ENCODE peak calls at places on chromosomes 6 and 20, in eight cellular contexts. C, W, I, Z, K, V, D and R are unnamed samples.

GRCh38 chr20:19757487-19757972 is 528 bp upstream of the RIN2 start:
- DNase-seq in K (peak; percentile 79), D (peak; percentile 91), C (peak; percentile 97), W (peak; percentile 70), V (peak; percentile 81), I (no peak), Z (peak; percentile 27), R (peak; percentile 81)

GRCh38 chr6:99739526-99739925 is 132.9 kb downstream of the PRDM13 start:
- DNase-seq in I (no peak), W (no peak), D (no peak), K (no peak), V (no peak), C (no peak), Z (no peak), R (no peak)

GRCh38 chr6:70241031-70241430 is 61.9 kb downstream of the COL9A1 start:
- DNase-seq in W (no peak), D (no peak), I (no peak), Z (no peak), C (no peak), K (no peak), V (no peak), R (no peak)

GRCh38 chr20:51573576-51574243 is 31.2 kb upstream of the NFATC2 start:
- DNase-seq in D (no peak), W (no peak), C (no peak), Z (no peak), K (peak; percentile 76), I (no peak), V (no peak), R (no peak)

GRCh38 chr20:5844063-5844681 is 94.0 kb downstream of the SHLD1 start:
- DNase-seq in W (peak; percentile 28), Z (no peak), D (no peak), V (no peak), K (no peak), I (peak; percentile 79), C (no peak), R (no peak)

GRCh38 chr6:41917528-41917927 is 3.4 kb downstream of the MED20 start:
- DNase-seq in V (no peak), C (no peak), I (no peak), D (no peak), K (peak; percentile 94), Z (no peak), W (peak; percentile 96), R (no peak)

GRCh38 chr6:24766685-24767462 is 7.9 kb upstream of the GMNN start:
- DNase-seq in Z (peak; percentile 53), I (no peak), V (no peak), D (no peak), C (no peak), K (peak; percentile 69), W (peak; percentile 49), R (no peak)

GRCh38 chr6:110853754-110854477 is 20.7 kb upstream of the AMD1 start:
- DNase-seq in C (no peak), I (no peak), Z (no peak), W (no peak), D (no peak), V (no peak), K (no peak), R (no peak)

GRCh38 chr6:145209312-145209711 is 526.0 kb downstream of the EPM2A start:
- DNase-seq in K (no peak), I (no peak), C (no peak), D (no peak), V (no peak), Z (no peak), W (no peak), R (no peak)

GRCh38 chr20:47809561-47809960 is 24.3 kb upstream of the SULF2 start:
- DNase-seq in C (no peak), K (no peak), D (no peak), I (peak; percentile 83), W (no peak), V (no peak), Z (no peak), R (no peak)

GRCh38 chr6:27081931-27082330 is 165.6 kb upstream of the PRSS16 start:
- DNase-seq in D (no peak), I (no peak), Z (no peak), V (no peak), C (no peak), K (no peak), W (no peak), R (no peak)

GRCh38 chr6:14762077-14762476 is 483.8 kb upstream of the JARID2 start:
- DNase-seq in Z (no peak), W (no peak), K (no peak), I (no peak), C (peak; percentile 31), V (no peak), D (no peak), R (no peak)

GRCh38 chr6:121437861-121438651 is 2.6 kb downstream of the GJA1 start:
- DNase-seq in C (no peak), K (peak; percentile 65), D (no peak), I (no peak), W (peak; percentile 52), Z (no peak), V (peak; percentile 20), R (no peak)

GRCh38 chr6:633611-634010 is 23.3 kb downstream of the HUS1B start:
- DNase-seq in Z (no peak), D (no peak), W (no peak), K (no peak), C (no peak), I (no peak), V (no peak), R (no peak)

GRCh38 chr20:61884571-61885389 is 180.9 kb downstream of the TAF4 start:
- DNase-seq in W (no peak), V (no peak), K (no peak), C (no peak), Z (no peak), I (no peak), D (no peak), R (no peak)

GRCh38 chr6:164097557-164098398 is 683.3 kb downstream of the QKI start:
- DNase-seq in Z (no peak), D (no peak), V (no peak), C (no peak), K (peak; percentile 55), I (no peak), W (peak; percentile 7), R (peak; percentile 52)

DNA sequence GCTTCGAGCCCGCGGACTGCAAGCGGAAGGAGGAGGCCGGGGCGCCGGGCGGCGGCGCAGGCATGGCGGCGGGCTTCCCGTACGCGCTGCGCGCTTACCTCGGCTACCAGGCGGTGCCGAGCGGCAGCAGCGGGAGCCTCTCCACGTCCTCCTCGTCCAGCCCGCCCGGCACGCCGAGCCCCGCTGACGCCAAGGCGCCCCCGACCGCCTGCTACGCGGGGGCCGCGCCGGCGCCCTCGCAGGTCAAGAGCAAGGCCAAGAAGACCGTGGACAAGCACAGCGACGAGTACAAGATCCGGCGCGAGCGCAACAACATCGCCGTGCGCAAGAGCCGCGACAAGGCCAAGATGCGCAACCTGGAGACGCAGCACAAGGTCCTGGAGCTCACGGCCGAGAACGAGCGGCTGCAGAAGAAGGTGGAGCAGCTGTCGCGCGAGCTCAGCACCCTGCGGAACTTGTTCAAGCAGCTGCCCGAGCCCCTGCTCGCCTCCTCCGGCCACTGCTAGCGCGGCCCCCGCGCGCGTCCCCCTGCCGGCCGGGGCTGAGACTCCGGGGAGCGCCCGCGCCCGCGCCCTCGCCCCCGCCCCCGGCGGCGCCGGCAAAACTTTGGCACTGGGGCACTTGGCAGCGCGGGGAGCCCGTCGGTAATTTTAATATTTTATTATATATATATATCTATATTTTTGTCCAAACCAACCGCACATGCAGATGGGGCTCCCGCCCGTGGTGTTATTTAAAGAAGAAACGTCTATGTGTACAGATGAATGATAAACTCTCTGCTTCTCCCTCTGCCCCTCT is 1.1 kb downstream of the CEBPB start:
- DNase-seq in C (peak; percentile 89), W (peak; percentile 28), D (peak; percentile 80), I (peak; percentile 77), V (peak; percentile 75), Z (peak; percentile 67), K (peak; percentile 44), R (peak; percentile 70)
- TF ChIP-seq CTCF in C (no peak), W (peak; percentile 25), D (peak; percentile 30), I (peak; percentile 30), V (no peak), Z (peak; percentile 22), K (peak; percentile 17), R (peak; percentile 61)

GRCh38 chr6:37785688-37786270 is 33.7 kb upstream of the ZFAND3 start:
- DNase-seq in W (no peak), D (no peak), I (no peak), V (no peak), C (no peak), K (no peak), Z (no peak), R (no peak)
- TF ChIP-seq CTCF in W (no peak), D (no peak), I (no peak), V (no peak), C (no peak), K (no peak), Z (no peak), R (no peak)

GRCh38 chr6:71385111-71385822 is 96.7 kb downstream of the OGFRL1 start:
- DNase-seq in D (no peak), Z (no peak), V (no peak), C (no peak), W (no peak), K (no peak), I (no peak), R (no peak)

GRCh38 chr6:71383476-71383875 is 94.9 kb downstream of the OGFRL1 start:
- DNase-seq in C (no peak), K (no peak), Z (no peak), I (peak; percentile 26), V (peak; percentile 16), W (no peak), D (no peak), R (no peak)

GRCh38 chr6:71386215-71386614 is 97.6 kb downstream of the OGFRL1 start:
- DNase-seq in V (no peak), Z (no peak), K (no peak), W (no peak), I (no peak), C (no peak), D (no peak), R (no peak)

GRCh38 chr6:71387179-71387578 is 98.6 kb downstream of the OGFRL1 start:
- DNase-seq in I (no peak), W (peak; percentile 78), D (no peak), V (no peak), Z (no peak), C (no peak), K (peak; percentile 72), R (no peak)

DNA sequence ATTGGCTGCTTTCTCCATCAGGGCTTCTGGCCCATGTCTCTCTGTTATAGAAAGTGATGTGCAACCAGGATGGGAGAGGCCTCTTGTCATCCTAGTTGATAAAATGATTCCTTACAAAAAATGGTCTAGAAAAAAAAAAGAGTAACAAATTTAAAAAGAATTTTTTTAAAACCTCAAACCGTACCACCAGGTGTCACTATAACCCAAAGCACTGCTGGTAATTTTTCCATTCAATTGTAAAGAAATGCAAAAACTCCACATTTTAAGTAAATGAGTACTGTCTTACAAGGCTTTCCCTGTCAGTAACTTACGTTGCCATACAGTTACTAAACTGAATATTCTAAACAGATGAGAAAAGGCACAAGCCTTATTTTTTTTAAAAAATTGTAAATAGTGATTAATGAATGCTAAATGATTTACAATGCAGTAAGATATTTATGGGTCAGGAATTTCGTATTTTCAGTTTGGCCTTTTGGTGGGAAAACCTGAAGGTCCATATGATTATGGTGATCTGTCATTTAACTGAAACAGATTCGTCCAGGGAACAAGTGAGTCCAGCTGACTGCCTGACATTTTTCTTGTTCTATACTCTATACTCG is 95.4 kb downstream of the OGFRL1 start:
- DNase-seq in V (peak; percentile 25), W (peak; percentile 72), Z (peak; percentile 41), I (no peak), D (no peak), C (no peak), K (peak; percentile 86), R (peak; percentile 36)
- TF ChIP-seq CTCF in V (peak; percentile 71), W (peak; percentile 82), Z (peak; percentile 54), I (peak; percentile 61), D (peak; percentile 65), C (no peak), K (peak; percentile 60), R (peak; percentile 97)

GRCh38 chr6:106098383-106099234 is 12.5 kb downstream of the PRDM1 start:
- DNase-seq in V (no peak), D (no peak), Z (peak; percentile 71), I (no peak), W (peak; percentile 89), K (peak; percentile 83), C (no peak), R (no peak)
- TF ChIP-seq CTCF in V (no peak), D (no peak), Z (no peak), I (no peak), W (no peak), K (no peak), C (no peak), R (no peak)